ENCODE peak calls at places on chromosomes 12 and 14, in ten cellular contexts. H, Z, B, F, D, P, Q, O, N and G are unnamed samples.
A peak's percentile ranks its signal among the peaks of the same experiment; 100 is the strongest.

GRCh38 chr14:58151264-58151700 is 731 bp downstream of the ARMH4 start:
- DNase-seq in O (peak; percentile 19), Q (no peak), H (peak; percentile 64), F (no peak), N (no peak), B (no peak), D (no peak), Z (no peak), P (no peak), G (no peak)

GRCh38 chr14:54474232-54474793 is 14.5 kb downstream of the GMFB start:
- DNase-seq in D (no peak), Z (no peak), Q (no peak), N (no peak), P (no peak), H (no peak), O (no peak), F (no peak), B (no peak), G (no peak)

GRCh38 chr12:1808798-1809480 is 11.4 kb upstream of the LRTM2 start:
- DNase-seq in O (no peak), D (no peak), N (no peak), Z (no peak), P (no peak), H (no peak), Q (no peak), F (no peak), B (no peak), G (no peak)

GRCh38 chr12:121812921-121813896 is 9.4 kb downstream of the SETD1B start:
- DNase-seq in P (no peak), H (no peak), Q (peak; percentile 57), B (no peak), Z (no peak), F (no peak), D (no peak), N (no peak), O (no peak), G (peak; percentile 54)

GRCh38 chr14:76720382-76720813 is 40.9 kb upstream of the VASH1 start:
- DNase-seq in D (peak; percentile 91), Z (no peak), F (no peak), O (peak; percentile 26), P (no peak), N (no peak), H (peak; percentile 71), Q (peak; percentile 63), B (no peak), G (peak; percentile 77)

GRCh38 chr12:125159687-125160086 is 94.5 kb downstream of the AACS start:
- DNase-seq in N (no peak), O (no peak), H (peak; percentile 60), Z (no peak), F (no peak), Q (peak; percentile 26), B (no peak), P (no peak), D (no peak), G (no peak)

GRCh38 chr12:46487567-46488131 is 115.1 kb upstream of the SLC38A2 start:
- DNase-seq in B (no peak), H (no peak), F (no peak), Q (no peak), D (no peak), P (no peak), Z (no peak), N (no peak), O (no peak), G (no peak)

GRCh38 chr12:123382684-123383083 is 1.2 kb upstream of the KMT5A start:
- DNase-seq in Z (no peak), F (no peak), N (no peak), H (no peak), P (no peak), O (no peak), D (no peak), B (no peak), Q (no peak), G (no peak)

GRCh38 chr12:77130193-77130592 is 64.8 kb upstream of the E2F7 start:
- DNase-seq in H (no peak), N (no peak), B (no peak), Z (no peak), F (no peak), Q (no peak), O (no peak), P (no peak), D (no peak), G (no peak)

GRCh38 chr14:56173360-56173922 is 55.2 kb downstream of the PELI2 start:
- DNase-seq in F (no peak), H (no peak), N (no peak), B (no peak), Q (no peak), P (no peak), Z (no peak), D (no peak), O (no peak), G (no peak)

GRCh38 chr14:24952851-24953666 is 96.9 kb downstream of the STXBP6 start:
- DNase-seq in B (no peak), H (peak; percentile 78), P (no peak), O (peak; percentile 34), F (no peak), Q (peak; percentile 21), D (no peak), Z (no peak), N (no peak), G (no peak)

GRCh38 chr12:3200032-3200617 is 122.9 kb downstream of the TSPAN9 start:
- DNase-seq in B (no peak), D (no peak), Q (peak; percentile 81), F (no peak), H (peak; percentile 93), N (peak; percentile 27), P (no peak), O (peak; percentile 75), Z (no peak), G (peak; percentile 50)

GRCh38 chr14:72651715-72652114 is 242.2 kb downstream of the DPF3 start:
- DNase-seq in N (no peak), F (no peak), B (no peak), H (no peak), Z (no peak), Q (no peak), D (no peak), O (no peak), P (no peak), G (no peak)

GRCh38 chr12:65609359-65609771 is 214.9 kb upstream of the HMGA2 start:
- DNase-seq in P (no peak), H (no peak), Z (no peak), N (peak; percentile 88), D (no peak), O (no peak), F (no peak), B (no peak), Q (no peak), G (peak; percentile 97)

GRCh38 chr14:78598046-78598652 is 428.0 kb downstream of the NRXN3 start:
- DNase-seq in N (peak; percentile 42), B (no peak), Z (peak; percentile 3), Q (peak; percentile 86), O (peak; percentile 50), F (peak; percentile 72), H (peak; percentile 89), D (no peak), P (no peak), G (peak; percentile 76)

GRCh38 chr12:12613334-12613733 is 1.7 kb downstream of the CREBL2 start:
- DNase-seq in B (no peak), P (no peak), Q (no peak), Z (no peak), O (no peak), F (no peak), N (no peak), H (no peak), D (no peak), G (no peak)

GRCh38 chr12:39587247-39587646 is 32.4 kb downstream of the ABCD2 start:
- DNase-seq in P (no peak), Q (peak; percentile 59), F (no peak), H (no peak), D (no peak), Z (no peak), B (no peak), O (no peak), N (peak; percentile 16), G (no peak)

GRCh38 chr12:51160814-51161459 is 12.0 kb downstream of the TFCP2 start:
- DNase-seq in D (no peak), F (no peak), O (no peak), Z (no peak), H (no peak), B (no peak), N (no peak), P (no peak), Q (no peak), G (peak; percentile 4)